ENCODE peak calls at places on chromosomes 3 and 15, in four cellular contexts. E is H1, Y is GM12878, H is K562. A is an unnamed sample.

GRCh38 chr3:129358177-129359101 is 70.0 kb downstream of the EFCAB12 start:
- DNase-seq in Y (no peak), E (no peak), H (no peak), A (no peak)

GRCh38 chr15:52559583-52559982 is 9.2 kb downstream of the ARPP19 start:
- DNase-seq in H (peak), Y (no peak), E (no peak), A (no peak)

GRCh38 chr3:45008117-45008516 is 18.0 kb upstream of the CLEC3B start:
- DNase-seq in E (no peak), H (no peak), Y (no peak), A (no peak)

GRCh38 chr3:66581261-66581660 is 80.4 kb upstream of the LRIG1 start:
- DNase-seq in Y (no peak), E (no peak), H (no peak), A (no peak)

GRCh38 chr15:38169982-38170381 is 82.7 kb upstream of the SPRED1 start:
- DNase-seq in E (no peak), H (no peak), Y (no peak), A (no peak)

GRCh38 chr3:53694648-53695356 is 151.4 kb downstream of the CHDH start:
- DNase-seq in E (no peak), H (no peak), Y (no peak), A (no peak)

GRCh38 chr3:40497288-40497687 is 8.6 kb upstream of the ZNF620 start:
- DNase-seq in E (no peak), H (no peak), Y (no peak), A (no peak)

GRCh38 chr3:32249184-32249782 is 10.8 kb downstream of the CMTM8 start:
- DNase-seq in E (no peak), H (no peak), Y (no peak), A (peak)

GRCh38 chr3:133152821-133153220 is 114.6 kb downstream of the TMEM108 start:
- DNase-seq in E (no peak), Y (no peak), H (no peak), A (no peak)

GRCh38 chr3:39447637-39448483 is 19.6 kb upstream of the MOBP start:
- DNase-seq in H (peak), E (peak), Y (peak), A (peak)

GRCh38 chr15:101244039-101244781 is 7.6 kb downstream of the CHSY1 start:
- DNase-seq in E (no peak), H (no peak), Y (no peak), A (no peak)

GRCh38 chr3:177144922-177145321 is 52.4 kb downstream of the TBL1XR1 start:
- DNase-seq in Y (peak), H (no peak), E (no peak), A (no peak)

GRCh38 chr3:67624687-67625086 is 29.7 kb downstream of the SUCLG2 start:
- DNase-seq in H (no peak), Y (no peak), E (no peak), A (no peak)

GRCh38 chr3:141939759-141940158 is 63.3 kb downstream of the ATP1B3 start:
- DNase-seq in E (no peak), H (no peak), Y (no peak), A (peak)

GRCh38 chr3:160381470-160381869 is 17.6 kb downstream of the IFT80 start:
- DNase-seq in Y (no peak), H (no peak), E (no peak), A (no peak)

GRCh38 chr3:191997093-191997492 is 536.1 kb downstream of the PYDC2 start:
- DNase-seq in Y (no peak), E (no peak), H (no peak), A (no peak)

GRCh38 chr15:101053261-101053660 is 134.1 kb downstream of the LRRK1 start:
- DNase-seq in H (no peak), E (no peak), Y (no peak), A (no peak)

GRCh38 chr15:24696855-24697254 is 21.3 kb downstream of the NPAP1 start:
- DNase-seq in E (no peak), H (no peak), Y (no peak), A (no peak)

GRCh38 chr3:12675115-12675810 is 11.3 kb upstream of the RAF1 start:
- DNase-seq in H (no peak), Y (no peak), E (no peak), A (no peak)

GRCh38 chr3:138786788-138787276 is 47.9 kb downstream of the PIK3CB start:
- DNase-seq in H (no peak), E (no peak), Y (no peak), A (no peak)

GRCh38 chr3:130699765-130700164 is 46.9 kb downstream of the PIK3R4 start:
- DNase-seq in E (no peak), Y (no peak), H (peak), A (peak)

GRCh38 chr15:98800437-98801233 is 152.3 kb downstream of the IGF1R start:
- DNase-seq in H (no peak), E (peak), Y (no peak), A (peak)

GRCh38 chr3:30548605-30549004 is 57.8 kb upstream of the TGFBR2 start:
- DNase-seq in E (no peak), H (peak), Y (no peak), A (no peak)

GRCh38 chr3:159732172-159733111 is 256.2 kb upstream of the IL12A start:
- DNase-seq in H (no peak), E (peak), Y (no peak), A (peak)

GRCh38 chr3:48528754-48529153 is 24.8 kb upstream of the SHISA5 start:
- DNase-seq in Y (no peak), E (no peak), H (no peak), A (no peak)

GRCh38 chr3:134621824-134622223 is 29.0 kb downstream of the KY start:
- DNase-seq in H (no peak), Y (no peak), E (no peak), A (no peak)
- H3K27ac ChIP-seq in H (no peak), Y (no peak), E (no peak), A (no peak)

GRCh38 chr3:63295806-63296205 is 17.7 kb downstream of the SYNPR start:
- DNase-seq in Y (no peak), H (no peak), E (no peak), A (no peak)
- TF ChIP-seq EGR1 in Y (no peak), H (no peak), E (no peak), A (no peak)

DNA sequence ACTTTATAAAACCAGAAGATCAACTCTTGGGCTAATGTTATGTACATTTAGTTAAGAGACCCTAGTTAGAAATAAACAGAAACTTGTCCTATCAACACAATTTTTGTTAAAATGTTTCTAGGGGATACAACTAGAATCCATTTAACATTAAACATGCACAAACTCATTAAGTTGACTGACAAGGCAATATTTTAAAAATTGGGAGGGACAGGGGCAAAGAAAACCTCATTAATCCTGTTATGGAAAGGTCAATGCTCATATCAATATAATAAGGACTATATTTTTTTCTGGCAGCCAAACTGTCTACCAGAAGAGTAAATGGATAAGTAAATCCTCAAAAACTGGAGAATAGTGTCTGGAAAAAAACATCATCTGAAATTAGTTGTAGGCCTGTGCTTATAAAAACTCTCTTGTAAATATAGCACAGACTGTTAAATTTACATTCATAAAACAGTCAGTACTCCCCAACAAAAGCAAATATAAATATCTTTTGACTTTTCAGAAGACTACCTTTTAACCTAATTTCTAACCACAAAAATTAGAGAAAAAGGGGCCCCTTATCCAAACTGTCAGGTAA is 4.4 kb downstream of the TRA2B start:
- DNase-seq in H (no peak), E (no peak), Y (no peak), A (no peak)
- H3K27ac ChIP-seq in H (no peak), E (no peak), Y (no peak), A (no peak)

GRCh38 chr15:73320619-73321180 is 48.1 kb downstream of the HCN4 start:
- DNase-seq in H (no peak), E (no peak), Y (no peak), A (no peak)

GRCh38 chr15:73321496-73322344 is 47.0 kb downstream of the HCN4 start:
- DNase-seq in H (no peak), E (no peak), Y (no peak), A (no peak)

GRCh38 chr15:73319460-73320245 is 49.1 kb downstream of the HCN4 start:
- DNase-seq in Y (no peak), H (no peak), E (no peak), A (no peak)

GRCh38 chr15:73318463-73319351 is 50.1 kb downstream of the HCN4 start:
- DNase-seq in E (no peak), Y (no peak), H (peak), A (no peak)

GRCh38 chr15:73317651-73318462 is 50.9 kb downstream of the HCN4 start:
- DNase-seq in E (no peak), Y (no peak), H (no peak), A (no peak)
- TF ChIP-seq EGR1 in E (no peak), Y (no peak), H (no peak), A (no peak)

GRCh38 chr15:27429577-27429976 is 458.6 kb downstream of the GABRG3 start:
- DNase-seq in H (no peak), E (no peak), Y (no peak), A (no peak)

GRCh38 chr15:27422997-27423396 is 452.0 kb downstream of the GABRG3 start:
- DNase-seq in Y (no peak), E (no peak), H (no peak), A (no peak)

GRCh38 chr15:27427386-27427785 is 456.4 kb downstream of the GABRG3 start:
- DNase-seq in H (no peak), E (no peak), Y (no peak), A (no peak)
- H3K27ac ChIP-seq in H (no peak), E (no peak), Y (no peak), A (no peak)

GRCh38 chr3:140077406-140077805 is 142.4 kb downstream of the CLSTN2 start:
- DNase-seq in E (no peak), Y (no peak), H (no peak), A (no peak)

GRCh38 chr3:140081836-140082331 is 146.9 kb downstream of the CLSTN2 start:
- DNase-seq in H (no peak), Y (no peak), E (no peak), A (no peak)

GRCh38 chr3:140078343-140078742 is 143.4 kb downstream of the CLSTN2 start:
- DNase-seq in E (no peak), Y (no peak), H (no peak), A (no peak)

DNA sequence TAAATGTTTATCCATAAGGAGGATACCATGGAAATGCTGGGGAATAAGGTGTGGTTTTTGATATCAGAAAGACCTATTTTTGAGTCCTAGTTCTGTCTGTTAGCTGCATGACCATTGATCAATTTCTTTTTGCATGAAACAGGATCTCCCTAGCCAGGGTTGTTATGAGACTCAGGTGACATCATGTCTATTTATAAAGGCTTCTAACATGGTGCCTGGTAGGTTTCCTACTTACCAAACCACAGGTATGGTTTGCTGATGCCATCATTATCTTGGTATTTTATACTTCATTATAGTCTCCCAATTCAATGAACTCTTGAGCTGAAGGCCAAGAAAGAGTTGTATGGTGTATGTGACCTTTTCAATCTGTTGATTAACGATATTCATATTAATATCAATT is 144.0 kb downstream of the CLSTN2 start:
- DNase-seq in E (no peak), H (no peak), Y (no peak), A (no peak)
- TF ChIP-seq EGR1 in E (no peak), H (no peak), Y (no peak), A (no peak)

DNA sequence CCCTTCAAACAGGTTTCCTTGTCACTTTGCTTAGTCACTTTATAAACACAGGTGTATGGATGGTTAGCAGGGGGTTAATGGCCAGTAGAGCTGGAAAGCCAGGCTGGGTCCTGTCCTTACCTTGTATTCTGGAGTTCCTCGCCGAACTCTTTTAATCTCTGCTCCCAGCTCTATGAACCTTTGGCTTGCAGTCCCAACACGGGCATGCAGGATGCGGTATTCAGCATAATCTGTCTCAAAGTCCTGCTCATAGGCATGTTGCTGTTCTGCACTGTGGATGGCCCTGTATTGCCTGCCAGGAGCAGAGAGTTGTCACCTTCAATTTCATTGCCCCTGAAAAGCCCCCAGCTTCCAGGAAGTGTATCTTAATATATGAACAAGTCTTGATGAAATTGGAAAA is 2.7 kb downstream of the ELL3 start:
- DNase-seq in E (no peak), Y (no peak), H (no peak), A (no peak)
- H3K27ac ChIP-seq in E (no peak), Y (no peak), H (peak), A (peak)

DNA sequence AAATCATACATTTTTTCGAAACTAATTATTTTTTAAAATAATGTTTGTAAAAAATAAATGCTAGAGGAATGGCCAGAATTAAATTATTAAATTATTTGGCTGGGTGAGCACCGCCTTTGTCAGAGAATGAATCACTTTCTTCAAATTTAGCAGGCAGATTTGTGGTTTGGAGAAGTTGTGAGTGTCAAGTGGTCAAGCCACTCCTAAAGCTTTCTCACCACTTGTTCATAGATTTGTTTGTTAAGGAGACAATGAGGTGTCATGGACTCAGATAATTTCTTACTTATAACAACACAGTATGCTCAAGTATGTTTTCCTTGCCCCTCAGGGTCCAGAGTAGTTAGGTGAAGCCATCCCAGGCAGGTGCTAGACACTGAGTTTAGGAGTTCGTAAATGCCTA is 196.2 kb downstream of the TUSC7 start:
- DNase-seq in Y (no peak), H (no peak), E (no peak), A (no peak)
- TF ChIP-seq EGR1 in Y (no peak), H (no peak), E (no peak), A (no peak)

A was measured in HCT116.